ENCODE peak calls at places on chromosome 14, in six cellular contexts. One of them, this sample, is unnamed.

GRCh38 chr14:54169254-54169924 is 212.8 kb upstream of the BMP4 start:
- DNase-seq in mucosa of gallbladder: no peak
- DNase-seq in AG10803: no peak
- DNase-seq in cardiac muscle cell: no peak
- DNase-seq in endothelial cell: no peak
- DNase-seq in HTR-8/SVneo: no peak
- DNase-seq in this sample: no peak

GRCh38 chr14:42214981-42215491 is 608.4 kb downstream of the LRFN5 start:
- DNase-seq in mucosa of gallbladder: no peak
- DNase-seq in AG10803: peak; percentile 65
- DNase-seq in cardiac muscle cell: peak; percentile 5
- DNase-seq in endothelial cell: no peak
- DNase-seq in HTR-8/SVneo: peak; percentile 19
- DNase-seq in this sample: no peak

GRCh38 chr14:92600318-92601053 is 86.9 kb downstream of the RIN3 start:
- DNase-seq in mucosa of gallbladder: no peak
- DNase-seq in AG10803: peak; percentile 83
- DNase-seq in cardiac muscle cell: no peak
- DNase-seq in endothelial cell: no peak
- DNase-seq in HTR-8/SVneo: peak; percentile 80
- DNase-seq in this sample: no peak

GRCh38 chr14:64200170-64200569 is 94.0 kb downstream of the ESR2 start:
- DNase-seq in mucosa of gallbladder: no peak
- DNase-seq in AG10803: no peak
- DNase-seq in cardiac muscle cell: peak; percentile 64
- DNase-seq in endothelial cell: no peak
- DNase-seq in HTR-8/SVneo: no peak
- DNase-seq in this sample: no peak

GRCh38 chr14:23153891-23154796 is 29.3 kb downstream of the SLC7A8 start:
- DNase-seq in mucosa of gallbladder: peak; percentile 87
- DNase-seq in AG10803: peak; percentile 92
- DNase-seq in cardiac muscle cell: peak; percentile 43
- DNase-seq in endothelial cell: no peak
- DNase-seq in HTR-8/SVneo: no peak
- DNase-seq in this sample: peak; percentile 34

GRCh38 chr14:89702151-89702936 is 252.2 kb downstream of the EFCAB11 start:
- DNase-seq in mucosa of gallbladder: no peak
- DNase-seq in AG10803: peak; percentile 80
- DNase-seq in cardiac muscle cell: peak; percentile 4
- DNase-seq in endothelial cell: no peak
- DNase-seq in HTR-8/SVneo: no peak
- DNase-seq in this sample: no peak

GRCh38 chr14:71142375-71143038 is 235.2 kb downstream of the PCNX1 start:
- DNase-seq in mucosa of gallbladder: no peak
- DNase-seq in AG10803: peak; percentile 99
- DNase-seq in cardiac muscle cell: no peak
- DNase-seq in endothelial cell: no peak
- DNase-seq in HTR-8/SVneo: peak; percentile 92
- DNase-seq in this sample: no peak

GRCh38 chr14:31059152-31059924 is 33.2 kb upstream of the STRN3 start:
- DNase-seq in mucosa of gallbladder: peak; percentile 15
- DNase-seq in AG10803: peak; percentile 79
- DNase-seq in cardiac muscle cell: no peak
- DNase-seq in endothelial cell: no peak
- DNase-seq in HTR-8/SVneo: peak; percentile 80
- DNase-seq in this sample: peak; percentile 10

GRCh38 chr14:46580941-46581671 is 70.5 kb downstream of the RPL10L start:
- DNase-seq in mucosa of gallbladder: no peak
- DNase-seq in AG10803: no peak
- DNase-seq in cardiac muscle cell: peak; percentile 61
- DNase-seq in endothelial cell: peak; percentile 57
- DNase-seq in HTR-8/SVneo: peak; percentile 2
- DNase-seq in this sample: peak; percentile 59

GRCh38 chr14:22976620-22977433 is 5.5 kb downstream of the AJUBA start:
- DNase-seq in mucosa of gallbladder: peak; percentile 77
- DNase-seq in AG10803: peak; percentile 57
- DNase-seq in cardiac muscle cell: peak; percentile 36
- DNase-seq in endothelial cell: no peak
- DNase-seq in HTR-8/SVneo: no peak
- DNase-seq in this sample: no peak

GRCh38 chr14:79256311-79256879 is 954.9 kb downstream of the DIO2 start:
- DNase-seq in mucosa of gallbladder: no peak
- DNase-seq in AG10803: no peak
- DNase-seq in cardiac muscle cell: no peak
- DNase-seq in endothelial cell: no peak
- DNase-seq in HTR-8/SVneo: no peak
- DNase-seq in this sample: no peak

GRCh38 chr14:65804752-65805473 is 392.4 kb downstream of the FUT8 start:
- DNase-seq in mucosa of gallbladder: no peak
- DNase-seq in AG10803: no peak
- DNase-seq in cardiac muscle cell: no peak
- DNase-seq in endothelial cell: no peak
- DNase-seq in HTR-8/SVneo: no peak
- DNase-seq in this sample: no peak

GRCh38 chr14:98494582-98494981 is 777.4 kb downstream of the BCL11B start:
- DNase-seq in mucosa of gallbladder: no peak
- DNase-seq in AG10803: peak; percentile 39
- DNase-seq in cardiac muscle cell: no peak
- DNase-seq in endothelial cell: no peak
- DNase-seq in HTR-8/SVneo: no peak
- DNase-seq in this sample: no peak

GRCh38 chr14:91774138-91775096 is 42.5 kb upstream of the CATSPERB start:
- DNase-seq in mucosa of gallbladder: no peak
- DNase-seq in AG10803: no peak
- DNase-seq in cardiac muscle cell: no peak
- DNase-seq in endothelial cell: no peak
- DNase-seq in HTR-8/SVneo: no peak
- DNase-seq in this sample: no peak

GRCh38 chr14:28612414-28612813 is 154.2 kb upstream of the FOXG1 start:
- DNase-seq in mucosa of gallbladder: no peak
- DNase-seq in AG10803: no peak
- DNase-seq in cardiac muscle cell: no peak
- DNase-seq in endothelial cell: no peak
- DNase-seq in HTR-8/SVneo: no peak
- DNase-seq in this sample: no peak

GRCh38 chr14:101150010-101150409 is 246.5 kb upstream of the RTL1 start:
- DNase-seq in mucosa of gallbladder: no peak
- DNase-seq in AG10803: no peak
- DNase-seq in cardiac muscle cell: no peak
- DNase-seq in endothelial cell: no peak
- DNase-seq in HTR-8/SVneo: no peak
- DNase-seq in this sample: no peak

GRCh38 chr14:105742531-105742848 is 216.1 kb downstream of the TMEM121 start:
- DNase-seq in mucosa of gallbladder: no peak
- DNase-seq in AG10803: no peak
- DNase-seq in cardiac muscle cell: no peak
- DNase-seq in endothelial cell: no peak
- DNase-seq in HTR-8/SVneo: no peak
- DNase-seq in this sample: no peak

GRCh38 chr14:54503476-54503875 is 6.2 kb upstream of the CGRRF1 start:
- DNase-seq in mucosa of gallbladder: no peak
- DNase-seq in AG10803: peak; percentile 67
- DNase-seq in cardiac muscle cell: peak; percentile 18
- DNase-seq in endothelial cell: no peak
- DNase-seq in HTR-8/SVneo: peak; percentile 40
- DNase-seq in this sample: no peak